ENCODE peak calls at places on chromosomes 6 and 20, in eight cellular contexts. K, X, R, U, O, N, I and S are unnamed samples.

GRCh38 chr6:40996591-40997247 is 42.3 kb downstream of the UNC5CL start:
- DNase-seq in K (no peak), X (no peak), R (no peak), U (no peak), O (no peak), N (no peak), I (no peak), S (no peak)

GRCh38 chr20:561437-562231 is 18.0 kb upstream of the CSNK2A1 start:
- DNase-seq in K (peak; percentile 43), X (peak; percentile 74), R (peak; percentile 73), U (peak; percentile 73), O (peak; percentile 42), N (peak; percentile 42), I (no peak), S (no peak)

GRCh38 chr20:47544852-47545251 is 43.2 kb downstream of the NCOA3 start:
- DNase-seq in K (no peak), X (peak; percentile 60), R (no peak), U (no peak), O (no peak), N (no peak), I (no peak), S (no peak)

GRCh38 chr6:8014947-8015346 is 49.2 kb downstream of the BLOC1S5 start:
- DNase-seq in K (no peak), X (no peak), R (no peak), U (no peak), O (no peak), N (no peak), I (no peak), S (no peak)

GRCh38 chr20:60877071-60877470 is 375.0 kb upstream of the CDH4 start:
- DNase-seq in K (no peak), X (no peak), R (no peak), U (no peak), O (no peak), N (no peak), I (no peak), S (no peak)

GRCh38 chr6:106804238-106805016 is 170.1 kb downstream of the CD24 start:
- DNase-seq in K (no peak), X (no peak), R (no peak), U (no peak), O (no peak), N (no peak), I (no peak), S (no peak)

GRCh38 chr6:133555726-133556125 is 314.6 kb downstream of the EYA4 start:
- DNase-seq in K (no peak), X (peak; percentile 27), R (no peak), U (no peak), O (no peak), N (no peak), I (no peak), S (no peak)

GRCh38 chr6:108559097-108559883 is 1.4 kb upstream of the FOXO3 start:
- DNase-seq in K (peak; percentile 93), X (peak; percentile 84), R (peak; percentile 90), U (peak; percentile 88), O (peak; percentile 99), N (peak; percentile 92), I (peak; percentile 87), S (no peak)

GRCh38 chr6:151288711-151289398 is 49.1 kb downstream of the AKAP12 start:
- DNase-seq in K (no peak), X (no peak), R (no peak), U (peak; percentile 49), O (no peak), N (no peak), I (no peak), S (no peak)

GRCh38 chr6:10084276-10084993 is 330.4 kb downstream of the TFAP2A start:
- DNase-seq in K (no peak), X (no peak), R (no peak), U (no peak), O (no peak), N (no peak), I (no peak), S (no peak)

GRCh38 chr6:5142915-5143314 is 57.8 kb downstream of the PPP1R3G start:
- DNase-seq in K (no peak), X (no peak), R (no peak), U (no peak), O (no peak), N (no peak), I (no peak), S (no peak)

GRCh38 chr20:19742974-19743649 is 14.9 kb upstream of the RIN2 start:
- DNase-seq in K (no peak), X (no peak), R (no peak), U (no peak), O (no peak), N (no peak), I (no peak), S (no peak)

GRCh38 chr6:16854986-16855385 is 93.7 kb upstream of the ATXN1 start:
- DNase-seq in K (no peak), X (no peak), R (peak; percentile 70), U (no peak), O (no peak), N (no peak), I (no peak), S (no peak)

GRCh38 chr20:9329356-9330092 is 184.9 kb upstream of the LAMP5 start:
- DNase-seq in K (no peak), X (no peak), R (no peak), U (no peak), O (no peak), N (no peak), I (no peak), S (no peak)

GRCh38 chr20:20561841-20562240 is 150.6 kb downstream of the RALGAPA2 start:
- DNase-seq in K (no peak), X (no peak), R (peak; percentile 46), U (no peak), O (no peak), N (no peak), I (no peak), S (no peak)

GRCh38 chr6:70289299-70289698 is 13.6 kb downstream of the COL9A1 start:
- DNase-seq in K (no peak), X (no peak), R (no peak), U (no peak), O (no peak), N (no peak), I (no peak), S (no peak)